ENCODE peak calls at places on chromosomes 5 and 9, in five cellular contexts. One of them, this sample, is unnamed.

GRCh38 chr9:20551835-20552234 is 70.5 kb downstream of the MLLT3 start:
- DNase-seq in heart right ventricle: no peak
- DNase-seq in NCI-H460: no peak
- DNase-seq in HT-29: peak
- DNase-seq in H9: no peak
- DNase-seq in this sample: no peak

GRCh38 chr9:104921067-104921741 is 6.8 kb downstream of the ABCA1 start:
- DNase-seq in heart right ventricle: no peak
- DNase-seq in NCI-H460: no peak
- DNase-seq in HT-29: no peak
- DNase-seq in H9: no peak
- DNase-seq in this sample: no peak

GRCh38 chr9:10562581-10563343 is 50.0 kb downstream of the PTPRD start:
- DNase-seq in heart right ventricle: no peak
- DNase-seq in NCI-H460: no peak
- DNase-seq in HT-29: no peak
- DNase-seq in H9: no peak
- DNase-seq in this sample: no peak

GRCh38 chr5:154190652-154191304 is at the start of gene GALNT10:
- DNase-seq in heart right ventricle: peak
- DNase-seq in NCI-H460: peak
- DNase-seq in HT-29: peak
- DNase-seq in H9: peak
- DNase-seq in this sample: no peak

GRCh38 chr5:149961186-149961685 is 678 bp downstream of the SLC26A2 start:
- DNase-seq in heart right ventricle: no peak
- DNase-seq in NCI-H460: no peak
- DNase-seq in HT-29: no peak
- DNase-seq in H9: no peak
- DNase-seq in this sample: no peak

GRCh38 chr9:111928342-111928720 is 31.7 kb downstream of the UGCG start:
- DNase-seq in heart right ventricle: no peak
- DNase-seq in NCI-H460: no peak
- DNase-seq in HT-29: no peak
- DNase-seq in H9: no peak
- DNase-seq in this sample: no peak

GRCh38 chr5:109844695-109845094 is 155.0 kb downstream of the MAN2A1 start:
- DNase-seq in heart right ventricle: no peak
- DNase-seq in NCI-H460: no peak
- DNase-seq in HT-29: no peak
- DNase-seq in H9: no peak
- DNase-seq in this sample: no peak

GRCh38 chr5:43428034-43428712 is 16.0 kb upstream of the CCL28 start:
- DNase-seq in heart right ventricle: no peak
- DNase-seq in NCI-H460: no peak
- DNase-seq in HT-29: no peak
- DNase-seq in H9: no peak
- DNase-seq in this sample: no peak

GRCh38 chr5:116395708-116396203 is 178.9 kb downstream of the SEMA6A start:
- DNase-seq in heart right ventricle: no peak
- DNase-seq in NCI-H460: no peak
- DNase-seq in HT-29: no peak
- DNase-seq in H9: no peak
- DNase-seq in this sample: no peak

GRCh38 chr9:79123419-79123818 is 448.3 kb upstream of the TLE4 start:
- DNase-seq in heart right ventricle: no peak
- DNase-seq in NCI-H460: no peak
- DNase-seq in HT-29: no peak
- DNase-seq in H9: no peak
- DNase-seq in this sample: no peak

GRCh38 chr5:162565-163337 is 28.5 kb upstream of the LRRC14B start:
- DNase-seq in heart right ventricle: no peak
- DNase-seq in NCI-H460: no peak
- DNase-seq in HT-29: no peak
- DNase-seq in H9: no peak
- DNase-seq in this sample: no peak

GRCh38 chr5:135150767-135151166 is 116.7 kb upstream of the PITX1 start:
- DNase-seq in heart right ventricle: no peak
- DNase-seq in NCI-H460: no peak
- DNase-seq in HT-29: no peak
- DNase-seq in H9: no peak
- DNase-seq in this sample: no peak

GRCh38 chr5:73998496-73998895 is 372.5 kb downstream of the ARHGEF28 start:
- DNase-seq in heart right ventricle: no peak
- DNase-seq in NCI-H460: no peak
- DNase-seq in HT-29: no peak
- DNase-seq in H9: no peak
- DNase-seq in this sample: no peak

This sample was measured in NCI-H1105.